ENCODE peak calls at places on chromosomes 13 and 19, in five cellular contexts. One of them, this sample, is unnamed.

GRCh38 chr19:18588611-18589379 is at the start of gene REX1BD:
- DNase-seq in A549: peak
- DNase-seq in fibroblast of pulmonary artery: peak
- DNase-seq in CD8-positive, alpha-beta memory T cell: peak
- DNase-seq in effector memory CD4-positive, alpha-beta T cell: peak
- DNase-seq in this sample: peak

GRCh38 chr19:30557212-30557611 is 185.0 kb downstream of the ZNF536 start:
- DNase-seq in A549: no peak
- DNase-seq in CD8-positive, alpha-beta memory T cell: no peak
- DNase-seq in effector memory CD4-positive, alpha-beta T cell: no peak
- DNase-seq in fibroblast of pulmonary artery: no peak
- DNase-seq in this sample: no peak

GRCh38 chr13:46354143-46355087 is 32.6 kb downstream of the RUBCNL start:
- DNase-seq in CD8-positive, alpha-beta memory T cell: no peak
- DNase-seq in effector memory CD4-positive, alpha-beta T cell: no peak
- DNase-seq in fibroblast of pulmonary artery: peak
- DNase-seq in A549: peak
- DNase-seq in this sample: no peak

GRCh38 chr13:108859202-108860012 is 230.0 kb downstream of the MYO16 start:
- DNase-seq in fibroblast of pulmonary artery: peak
- DNase-seq in effector memory CD4-positive, alpha-beta T cell: no peak
- DNase-seq in A549: peak
- DNase-seq in CD8-positive, alpha-beta memory T cell: no peak
- DNase-seq in this sample: no peak

GRCh38 chr13:97934590-97934989 is 18.9 kb upstream of the IPO5 start:
- DNase-seq in effector memory CD4-positive, alpha-beta T cell: no peak
- DNase-seq in A549: no peak
- DNase-seq in fibroblast of pulmonary artery: peak
- DNase-seq in CD8-positive, alpha-beta memory T cell: no peak
- DNase-seq in this sample: peak

GRCh38 chr19:18503971-18504885 is 17.6 kb downstream of the ELL start:
- DNase-seq in A549: peak
- DNase-seq in fibroblast of pulmonary artery: no peak
- DNase-seq in effector memory CD4-positive, alpha-beta T cell: no peak
- DNase-seq in CD8-positive, alpha-beta memory T cell: no peak
- DNase-seq in this sample: no peak

GRCh38 chr19:12090807-12091206 is 26.3 kb downstream of the ZNF844 start:
- DNase-seq in A549: no peak
- DNase-seq in fibroblast of pulmonary artery: peak
- DNase-seq in CD8-positive, alpha-beta memory T cell: peak
- DNase-seq in effector memory CD4-positive, alpha-beta T cell: peak
- DNase-seq in this sample: no peak

GRCh38 chr13:64709079-64709478 is 2521.1 kb downstream of the PCDH9 start:
- DNase-seq in effector memory CD4-positive, alpha-beta T cell: no peak
- DNase-seq in A549: no peak
- DNase-seq in fibroblast of pulmonary artery: no peak
- DNase-seq in CD8-positive, alpha-beta memory T cell: no peak
- DNase-seq in this sample: no peak

GRCh38 chr19:3250675-3251074 is 26.2 kb downstream of the CELF5 start:
- DNase-seq in fibroblast of pulmonary artery: peak
- DNase-seq in CD8-positive, alpha-beta memory T cell: peak
- DNase-seq in effector memory CD4-positive, alpha-beta T cell: no peak
- DNase-seq in A549: peak
- DNase-seq in this sample: peak

GRCh38 chr13:79796116-79796515 is 315.2 kb downstream of the NDFIP2 start:
- DNase-seq in effector memory CD4-positive, alpha-beta T cell: no peak
- DNase-seq in A549: no peak
- DNase-seq in CD8-positive, alpha-beta memory T cell: no peak
- DNase-seq in fibroblast of pulmonary artery: no peak
- DNase-seq in this sample: no peak

GRCh38 chr13:24141333-24141910 is 19.1 kb upstream of the SPATA13 start:
- DNase-seq in fibroblast of pulmonary artery: no peak
- DNase-seq in CD8-positive, alpha-beta memory T cell: no peak
- DNase-seq in A549: no peak
- DNase-seq in effector memory CD4-positive, alpha-beta T cell: no peak
- DNase-seq in this sample: no peak

GRCh38 chr13:109785141-109785891 is 1.1 kb downstream of the IRS2 start:
- DNase-seq in A549: peak
- DNase-seq in CD8-positive, alpha-beta memory T cell: peak
- DNase-seq in fibroblast of pulmonary artery: peak
- DNase-seq in effector memory CD4-positive, alpha-beta T cell: peak
- DNase-seq in this sample: no peak

GRCh38 chr13:51934461-51935087 is 72.8 kb downstream of the CCDC70 start:
- DNase-seq in A549: no peak
- DNase-seq in fibroblast of pulmonary artery: no peak
- DNase-seq in CD8-positive, alpha-beta memory T cell: no peak
- DNase-seq in effector memory CD4-positive, alpha-beta T cell: no peak
- DNase-seq in this sample: no peak

GRCh38 chr13:27375686-27376326 is 48.6 kb upstream of the GTF3A start:
- DNase-seq in fibroblast of pulmonary artery: peak
- DNase-seq in CD8-positive, alpha-beta memory T cell: peak
- DNase-seq in A549: peak
- DNase-seq in effector memory CD4-positive, alpha-beta T cell: peak
- DNase-seq in this sample: peak

GRCh38 chr19:46745521-46746280 is at the start of gene FKRP:
- DNase-seq in CD8-positive, alpha-beta memory T cell: peak
- DNase-seq in effector memory CD4-positive, alpha-beta T cell: no peak
- DNase-seq in A549: no peak
- DNase-seq in fibroblast of pulmonary artery: no peak
- DNase-seq in this sample: no peak

GRCh38 chr13:58318495-58319167 is 687.1 kb downstream of the PCDH17 start:
- DNase-seq in A549: no peak
- DNase-seq in CD8-positive, alpha-beta memory T cell: no peak
- DNase-seq in effector memory CD4-positive, alpha-beta T cell: no peak
- DNase-seq in fibroblast of pulmonary artery: no peak
- DNase-seq in this sample: no peak

GRCh38 chr19:49987159-49987698 is 26.3 kb upstream of the SIGLEC11 start:
- DNase-seq in effector memory CD4-positive, alpha-beta T cell: peak
- DNase-seq in fibroblast of pulmonary artery: peak
- DNase-seq in A549: peak
- DNase-seq in CD8-positive, alpha-beta memory T cell: peak
- DNase-seq in this sample: peak

GRCh38 chr13:46860734-46861133 is 36.1 kb downstream of the HTR2A start:
- DNase-seq in effector memory CD4-positive, alpha-beta T cell: no peak
- DNase-seq in CD8-positive, alpha-beta memory T cell: no peak
- DNase-seq in fibroblast of pulmonary artery: no peak
- DNase-seq in A549: no peak
- DNase-seq in this sample: no peak

GRCh38 chr13:106540613-106541012 is 5.2 kb upstream of the EFNB2 start:
- DNase-seq in A549: no peak
- DNase-seq in effector memory CD4-positive, alpha-beta T cell: no peak
- DNase-seq in fibroblast of pulmonary artery: no peak
- DNase-seq in CD8-positive, alpha-beta memory T cell: no peak
- DNase-seq in this sample: no peak
- H3K4me3 ChIP-seq in A549: no peak
- H3K4me3 ChIP-seq in effector memory CD4-positive, alpha-beta T cell: no peak
- H3K4me3 ChIP-seq in fibroblast of pulmonary artery: no peak
- H3K4me3 ChIP-seq in CD8-positive, alpha-beta memory T cell: no peak
- H3K4me3 ChIP-seq in this sample: no peak

GRCh38 chr19:17448190-17448967 is at the start of gene TMEM221:
- DNase-seq in fibroblast of pulmonary artery: peak
- DNase-seq in CD8-positive, alpha-beta memory T cell: peak
- DNase-seq in A549: peak
- DNase-seq in effector memory CD4-positive, alpha-beta T cell: peak
- DNase-seq in this sample: peak
- H3K4me3 ChIP-seq in fibroblast of pulmonary artery: peak
- H3K4me3 ChIP-seq in CD8-positive, alpha-beta memory T cell: no peak
- H3K4me3 ChIP-seq in A549: peak
- H3K4me3 ChIP-seq in effector memory CD4-positive, alpha-beta T cell: peak
- H3K4me3 ChIP-seq in this sample: peak

DNA sequence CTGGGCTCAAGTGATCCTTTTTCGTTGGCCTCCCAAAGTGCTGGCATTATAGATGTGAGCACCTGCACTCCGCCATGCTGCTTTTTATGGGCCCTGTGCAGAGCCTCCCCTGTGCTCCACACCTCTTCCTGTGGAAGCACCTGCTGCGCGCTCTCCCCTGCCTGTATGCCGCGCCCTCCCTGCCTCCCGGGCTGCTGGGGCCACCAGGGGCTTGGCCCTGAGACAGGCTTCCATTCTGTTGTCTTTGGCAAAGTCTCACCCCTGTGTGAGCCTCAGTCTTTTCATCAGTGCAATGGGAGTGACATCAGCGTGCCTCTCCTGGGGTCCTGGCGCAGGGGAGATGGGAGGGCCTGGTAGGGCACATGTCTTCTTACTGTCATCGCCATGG is 1.3 kb downstream of the FAM174C start:
- DNase-seq in effector memory CD4-positive, alpha-beta T cell: no peak
- DNase-seq in CD8-positive, alpha-beta memory T cell: no peak
- DNase-seq in fibroblast of pulmonary artery: no peak
- DNase-seq in A549: no peak
- DNase-seq in this sample: no peak
- H3K4me3 ChIP-seq in effector memory CD4-positive, alpha-beta T cell: peak
- H3K4me3 ChIP-seq in CD8-positive, alpha-beta memory T cell: peak
- H3K4me3 ChIP-seq in fibroblast of pulmonary artery: peak
- H3K4me3 ChIP-seq in A549: peak
- H3K4me3 ChIP-seq in this sample: peak

DNA sequence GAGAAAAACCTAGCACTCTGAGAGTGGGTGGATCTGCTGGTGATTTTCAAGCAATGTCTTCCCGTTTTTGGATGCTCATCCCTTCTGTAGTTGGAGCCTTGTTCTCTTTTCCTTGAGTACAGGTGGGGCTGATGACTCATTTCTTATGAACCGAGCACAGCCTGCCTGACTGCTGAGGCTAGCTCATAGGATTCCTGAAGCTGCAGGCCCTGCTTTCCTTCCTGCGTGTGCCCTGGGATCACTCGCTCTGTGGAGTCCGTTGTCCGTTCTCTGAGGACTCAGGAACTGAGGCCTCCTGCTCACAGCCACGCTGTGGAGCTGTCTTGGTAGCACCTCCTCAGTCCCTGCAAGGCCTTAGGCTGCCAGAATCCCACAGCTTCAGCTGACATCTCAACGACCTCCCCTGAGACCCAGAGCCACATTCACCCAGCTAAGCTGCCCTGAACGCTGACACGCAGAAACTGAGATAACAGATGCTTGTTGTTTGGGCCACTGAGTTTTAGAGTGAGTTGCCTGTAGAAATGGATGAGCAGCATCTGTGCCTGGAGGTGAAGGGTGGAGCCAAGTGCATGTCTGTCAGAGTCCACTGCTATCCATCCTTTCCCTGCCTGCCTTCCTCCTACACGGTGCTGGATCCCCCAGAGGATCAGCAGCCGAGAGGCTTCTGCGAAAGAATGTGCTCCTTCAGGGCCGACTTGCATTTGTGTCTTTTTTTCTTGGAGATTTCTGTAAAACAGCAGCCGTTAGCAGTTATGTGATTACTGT is 73.0 kb downstream of the ARHGEF7 start:
- DNase-seq in effector memory CD4-positive, alpha-beta T cell: no peak
- DNase-seq in fibroblast of pulmonary artery: no peak
- DNase-seq in CD8-positive, alpha-beta memory T cell: no peak
- DNase-seq in A549: no peak
- DNase-seq in this sample: no peak
- H3K4me3 ChIP-seq in effector memory CD4-positive, alpha-beta T cell: no peak
- H3K4me3 ChIP-seq in fibroblast of pulmonary artery: no peak
- H3K4me3 ChIP-seq in CD8-positive, alpha-beta memory T cell: peak
- H3K4me3 ChIP-seq in A549: no peak
- H3K4me3 ChIP-seq in this sample: no peak

GRCh38 chr19:51257471-51257870 is 6.6 kb downstream of the SIGLECL1 start:
- DNase-seq in effector memory CD4-positive, alpha-beta T cell: no peak
- DNase-seq in fibroblast of pulmonary artery: no peak
- DNase-seq in CD8-positive, alpha-beta memory T cell: no peak
- DNase-seq in A549: no peak
- DNase-seq in this sample: no peak

GRCh38 chr19:51258761-51259160 is 7.9 kb downstream of the SIGLECL1 start:
- DNase-seq in effector memory CD4-positive, alpha-beta T cell: no peak
- DNase-seq in A549: no peak
- DNase-seq in fibroblast of pulmonary artery: no peak
- DNase-seq in CD8-positive, alpha-beta memory T cell: no peak
- DNase-seq in this sample: no peak

GRCh38 chr19:51256053-51256682 is 5.3 kb downstream of the SIGLECL1 start:
- DNase-seq in CD8-positive, alpha-beta memory T cell: no peak
- DNase-seq in fibroblast of pulmonary artery: no peak
- DNase-seq in effector memory CD4-positive, alpha-beta T cell: no peak
- DNase-seq in A549: no peak
- DNase-seq in this sample: no peak

GRCh38 chr19:51259348-51260245 is 8.7 kb downstream of the SIGLECL1 start:
- DNase-seq in fibroblast of pulmonary artery: peak
- DNase-seq in CD8-positive, alpha-beta memory T cell: peak
- DNase-seq in effector memory CD4-positive, alpha-beta T cell: no peak
- DNase-seq in A549: peak
- DNase-seq in this sample: peak

GRCh38 chr19:51258165-51258564 is 7.3 kb downstream of the SIGLECL1 start:
- DNase-seq in CD8-positive, alpha-beta memory T cell: no peak
- DNase-seq in fibroblast of pulmonary artery: no peak
- DNase-seq in A549: no peak
- DNase-seq in effector memory CD4-positive, alpha-beta T cell: no peak
- DNase-seq in this sample: no peak
- H3K4me3 ChIP-seq in CD8-positive, alpha-beta memory T cell: no peak
- H3K4me3 ChIP-seq in fibroblast of pulmonary artery: no peak
- H3K4me3 ChIP-seq in A549: no peak
- H3K4me3 ChIP-seq in effector memory CD4-positive, alpha-beta T cell: no peak
- H3K4me3 ChIP-seq in this sample: no peak

GRCh38 chr13:99960663-99961440 is 10.7 kb downstream of the ZIC5 start:
- DNase-seq in A549: no peak
- DNase-seq in fibroblast of pulmonary artery: no peak
- DNase-seq in CD8-positive, alpha-beta memory T cell: no peak
- DNase-seq in effector memory CD4-positive, alpha-beta T cell: no peak
- DNase-seq in this sample: no peak

GRCh38 chr13:99956473-99957349 is 14.9 kb downstream of the ZIC5 start:
- DNase-seq in fibroblast of pulmonary artery: no peak
- DNase-seq in effector memory CD4-positive, alpha-beta T cell: no peak
- DNase-seq in CD8-positive, alpha-beta memory T cell: no peak
- DNase-seq in A549: no peak
- DNase-seq in this sample: no peak

GRCh38 chr13:99959538-99960230 is 11.9 kb downstream of the ZIC5 start:
- DNase-seq in fibroblast of pulmonary artery: no peak
- DNase-seq in effector memory CD4-positive, alpha-beta T cell: no peak
- DNase-seq in CD8-positive, alpha-beta memory T cell: no peak
- DNase-seq in A549: no peak
- DNase-seq in this sample: no peak

GRCh38 chr13:99958402-99959126 is 13.0 kb downstream of the ZIC5 start:
- DNase-seq in fibroblast of pulmonary artery: no peak
- DNase-seq in A549: no peak
- DNase-seq in effector memory CD4-positive, alpha-beta T cell: no peak
- DNase-seq in CD8-positive, alpha-beta memory T cell: no peak
- DNase-seq in this sample: no peak

DNA sequence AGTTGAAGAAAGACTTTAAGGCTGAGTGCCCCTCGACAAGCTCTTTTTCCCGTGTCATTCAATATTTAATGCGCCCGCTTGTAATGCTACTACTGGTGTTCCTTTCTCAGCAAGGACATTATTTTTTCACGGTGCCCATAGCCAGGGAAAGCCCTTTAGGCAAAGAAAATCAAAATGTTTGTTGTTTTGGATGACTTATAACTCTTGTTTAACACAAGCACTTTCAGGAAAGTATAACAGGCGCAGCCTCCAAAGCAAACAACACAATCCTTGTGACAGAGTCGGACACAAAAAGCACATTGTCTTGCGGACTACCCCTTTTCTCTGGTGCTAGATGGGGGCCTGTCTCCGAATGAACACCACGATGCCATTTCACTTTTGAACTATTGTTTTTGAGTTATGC is 12.4 kb downstream of the ZIC5 start:
- DNase-seq in fibroblast of pulmonary artery: no peak
- DNase-seq in CD8-positive, alpha-beta memory T cell: no peak
- DNase-seq in effector memory CD4-positive, alpha-beta T cell: no peak
- DNase-seq in A549: no peak
- DNase-seq in this sample: no peak
- H3K4me3 ChIP-seq in fibroblast of pulmonary artery: no peak
- H3K4me3 ChIP-seq in CD8-positive, alpha-beta memory T cell: no peak
- H3K4me3 ChIP-seq in effector memory CD4-positive, alpha-beta T cell: no peak
- H3K4me3 ChIP-seq in A549: no peak
- H3K4me3 ChIP-seq in this sample: no peak